ENCODE peak calls at places on chromosomes 1 and 21, in ten cellular contexts. M is pancreas; P is Panc1; H is heart left ventricle; A is right lobe of liver; B is PC-9; Z is lower lobe of right lung; N is left ventricle myocardium inferior; L is CD8-positive, alpha-beta T cell; Y is fibroblast of lung. G is an unnamed sample. For H3K36me3, the result is how much of the 10 kb centered on the place peaks cover.

GRCh38 chr1:154733621-154734020 is 125.6 kb upstream of the ADAR start:
- DNase-seq in Z (no peak), B (no peak), L (no peak), Y (no peak), N (no peak), A (no peak), H (no peak), M (no peak), P (no peak), G (no peak)

GRCh38 chr1:190484045-190484444 is 6.4 kb upstream of the BRINP3 start:
- DNase-seq in P (no peak), N (no peak), H (no peak), M (no peak), B (no peak), Y (no peak), L (no peak), Z (no peak), A (no peak), G (no peak)

GRCh38 chr1:3481836-3482589 is 27.5 kb downstream of the ARHGEF16 start:
- DNase-seq in M (no peak), H (no peak), B (peak), Z (no peak), Y (no peak), N (no peak), L (no peak), A (no peak), P (peak), G (no peak)

GRCh38 chr21:44654576-44654950 is at the start of gene KRTAP12-4:
- DNase-seq in M (no peak), H (no peak), P (no peak), Z (no peak), A (no peak), Y (no peak), N (no peak), L (no peak), B (no peak), G (no peak)

GRCh38 chr1:31934706-31935629 is 3.2 kb downstream of the PTP4A2 start:
- DNase-seq in H (no peak), Z (no peak), A (no peak), M (no peak), Y (peak), L (peak), P (no peak), N (no peak), B (peak), G (peak)

GRCh38 chr1:160779662-160780397 is 16.1 kb upstream of the LY9 start:
- DNase-seq in M (no peak), Z (no peak), A (no peak), N (no peak), B (no peak), P (no peak), Y (no peak), L (peak), H (no peak), G (no peak)

GRCh38 chr1:183236158-183236725 is 50.2 kb downstream of the LAMC2 start:
- DNase-seq in B (no peak), A (no peak), Z (no peak), P (no peak), Y (no peak), L (no peak), N (no peak), M (no peak), H (no peak), G (no peak)

GRCh38 chr1:27476222-27476621 is 13.7 kb downstream of the WASF2 start:
- DNase-seq in H (no peak), P (no peak), Y (no peak), A (no peak), Z (no peak), B (no peak), L (no peak), M (no peak), N (no peak), G (no peak)

GRCh38 chr1:43879414-43879813 is 54.2 kb upstream of the ARTN start:
- DNase-seq in Z (no peak), P (peak), M (no peak), A (no peak), L (no peak), H (no peak), B (no peak), Y (peak), N (no peak), G (peak)

GRCh38 chr1:245692318-245692717 is 537.5 kb downstream of the KIF26B start:
- DNase-seq in P (no peak), M (no peak), A (no peak), Y (no peak), L (no peak), B (no peak), Z (no peak), H (no peak), N (no peak), G (no peak)

GRCh38 chr1:223876643-223877042 is 30.9 kb upstream of the TP53BP2 start:
- DNase-seq in L (no peak), A (no peak), B (no peak), H (no peak), M (no peak), N (no peak), Z (no peak), P (no peak), Y (no peak), G (no peak)

GRCh38 chr1:247331172-247331525 is 518 bp downstream of the ZNF496 start:
- DNase-seq in Y (peak), M (peak), L (peak), H (peak), Z (peak), A (peak), B (peak), N (peak), P (no peak), G (no peak)

GRCh38 chr1:178399177-178399728 is 97.5 kb downstream of the CLEC20A start:
- DNase-seq in B (peak), A (no peak), Y (no peak), H (no peak), N (no peak), Z (no peak), M (peak), P (no peak), L (no peak), G (no peak)

GRCh38 chr1:116569776-116570357 is 959 bp downstream of the CD58 start:
- DNase-seq in Y (peak), P (no peak), A (peak), H (peak), M (no peak), N (peak), Z (peak), L (peak), B (peak), G (no peak)

GRCh38 chr1:116002781-116003455 is 26.6 kb downstream of the SLC22A15 start:
- DNase-seq in L (no peak), M (peak), P (no peak), A (no peak), H (no peak), Z (no peak), Y (no peak), B (no peak), N (no peak), G (no peak)

GRCh38 chr1:39409055-39409816 is 82.2 kb upstream of the BMP8A start:
- DNase-seq in A (peak), M (no peak), N (peak), L (peak), Z (peak), B (no peak), Y (peak), P (no peak), H (peak), G (no peak)

GRCh38 chr1:150102986-150103385 is 35.4 kb downstream of the VPS45 start:
- DNase-seq in H (no peak), B (no peak), N (no peak), Z (no peak), A (no peak), Y (no peak), P (no peak), M (no peak), L (no peak), G (no peak)

GRCh38 chr1:150876111-150876434 is 326 bp downstream of the ARNT start:
- DNase-seq in Z (no peak), P (no peak), M (no peak), N (no peak), Y (peak), B (peak), A (no peak), H (no peak), L (no peak), G (no peak)

GRCh38 chr21:26597023-26597422 is 23.9 kb upstream of the CYYR1 start:
- DNase-seq in Z (no peak), P (no peak), A (no peak), N (no peak), M (no peak), B (no peak), L (no peak), Y (no peak), H (no peak), G (no peak)

GRCh38 chr1:82386365-82387069 is 585.8 kb downstream of the ADGRL2 start:
- DNase-seq in L (no peak), H (no peak), A (no peak), Z (no peak), B (no peak), N (no peak), P (no peak), Y (no peak), M (no peak), G (no peak)

GRCh38 chr1:5974631-5975030 is 17.6 kb downstream of the NPHP4 start:
- DNase-seq in P (no peak), Z (no peak), A (no peak), H (no peak), L (no peak), B (no peak), Y (no peak), N (no peak), M (no peak), G (no peak)

GRCh38 chr1:196317535-196318522 is 290.4 kb downstream of the KCNT2 start:
- DNase-seq in M (no peak), B (no peak), Z (no peak), H (no peak), N (no peak), Y (peak), A (no peak), P (peak), L (no peak), G (no peak)

GRCh38 chr1:57729181-57729580 is 305.3 kb upstream of the DAB1 start:
- DNase-seq in Z (no peak), L (no peak), N (no peak), M (no peak), A (no peak), H (no peak), Y (no peak), B (no peak), P (no peak), G (no peak)

GRCh38 chr1:53715478-53715877 is 23.5 kb downstream of the GLIS1 start:
- DNase-seq in Y (no peak), B (no peak), L (no peak), Z (no peak), A (no peak), M (no peak), N (no peak), P (no peak), H (no peak), G (no peak)

GRCh38 chr1:3940081-3940755 is 40.1 kb upstream of the C1orf174 start:
- DNase-seq in M (no peak), B (no peak), Y (no peak), P (no peak), N (no peak), L (no peak), H (no peak), A (no peak), Z (no peak), G (no peak)

GRCh38 chr21:16366207-16366606 is 636.4 kb downstream of the USP25 start:
- DNase-seq in H (no peak), P (no peak), N (no peak), B (no peak), A (no peak), L (no peak), Z (no peak), M (no peak), Y (no peak), G (no peak)

GRCh38 chr1:79113836-79114235 is 107.3 kb upstream of the ADGRL4 start:
- DNase-seq in P (no peak), N (no peak), Z (no peak), Y (no peak), A (no peak), L (no peak), M (no peak), B (no peak), H (no peak), G (no peak)

GRCh38 chr1:79110749-79111148 is 104.2 kb upstream of the ADGRL4 start:
- DNase-seq in N (no peak), H (no peak), Y (no peak), B (no peak), A (no peak), M (no peak), L (no peak), P (no peak), Z (no peak), G (no peak)

GRCh38 chr1:79105499-79105898 is 99.0 kb upstream of the ADGRL4 start:
- DNase-seq in N (no peak), H (no peak), M (no peak), Y (peak), B (no peak), P (no peak), Z (no peak), L (no peak), A (no peak), G (no peak)

GRCh38 chr1:79104617-79105016 is 98.1 kb upstream of the ADGRL4 start:
- DNase-seq in L (no peak), B (no peak), Z (no peak), M (peak), P (no peak), H (no peak), Y (no peak), N (no peak), A (no peak), G (no peak)

GRCh38 chr1:79109445-79109844 is 102.9 kb upstream of the ADGRL4 start:
- DNase-seq in Y (no peak), Z (no peak), H (no peak), N (no peak), M (no peak), L (no peak), P (no peak), A (no peak), B (no peak), G (no peak)
- TF ChIP-seq CTCF in Y (no peak), Z (no peak), H (no peak), N (no peak), M (no peak), L (no peak), P (no peak), A (no peak), B (no peak), G (no peak)

GRCh38 chr1:11187000-11187399 is 2.2 kb upstream of the ANGPTL7 start:
- DNase-seq in B (no peak), Y (no peak), M (no peak), A (no peak), Z (no peak), L (no peak), P (no peak), N (no peak), H (no peak), G (no peak)

GRCh38 chr1:11187936-11188335 is 1.2 kb upstream of the ANGPTL7 start:
- DNase-seq in L (no peak), N (no peak), Y (no peak), Z (no peak), B (no peak), P (no peak), H (no peak), M (no peak), A (no peak), G (no peak)

GRCh38 chr1:11187458-11187857 is 1.7 kb upstream of the ANGPTL7 start:
- DNase-seq in P (no peak), B (no peak), A (no peak), H (no peak), N (no peak), Y (no peak), Z (no peak), M (no peak), L (no peak), G (no peak)

GRCh38 chr1:11188858-11189451 is at the start of gene ANGPTL7:
- DNase-seq in H (no peak), Z (no peak), L (no peak), Y (no peak), B (no peak), M (no peak), A (no peak), N (no peak), P (no peak), G (no peak)

DNA sequence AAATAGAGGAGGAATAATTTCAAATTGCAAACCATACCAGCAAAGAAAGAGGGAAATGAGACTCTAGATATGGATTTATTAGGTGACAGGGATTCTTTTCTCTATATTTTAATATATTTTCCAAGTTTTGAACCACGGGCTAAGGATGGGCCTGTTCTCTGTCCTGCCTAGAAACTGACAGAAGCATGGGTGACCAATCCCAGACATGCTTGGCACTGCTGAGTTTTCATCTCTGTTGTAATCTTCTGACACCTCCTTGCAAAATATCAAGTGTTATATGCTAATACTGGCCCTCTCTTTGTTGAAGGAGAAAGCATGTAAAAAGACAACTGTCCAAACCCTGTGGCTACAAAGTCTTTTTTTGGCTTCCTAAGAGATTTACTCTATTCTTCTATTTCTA is 774 bp upstream of the ANGPTL7 start:
- DNase-seq in Z (no peak), Y (no peak), H (no peak), A (no peak), N (no peak), B (no peak), P (no peak), M (no peak), L (no peak), G (no peak)
- H3K36me3 ChIP-seq in Z (half or more), Y (under half), H (half or more), A (under half), N (under half), B (under half), P (under half), M (under half), L (under half), G (under half)

GRCh38 chr1:181189245-181189644 is 100.7 kb downstream of the IER5 start:
- DNase-seq in L (no peak), P (no peak), Z (no peak), A (no peak), N (no peak), B (no peak), M (no peak), H (no peak), Y (no peak), G (no peak)

GRCh38 chr1:181191494-181192040 is 103.1 kb downstream of the IER5 start:
- DNase-seq in B (no peak), M (no peak), P (no peak), Y (no peak), L (no peak), Z (no peak), A (no peak), N (no peak), H (no peak), G (no peak)

GRCh38 chr1:181189691-181190361 is 101.3 kb downstream of the IER5 start:
- DNase-seq in Y (peak), M (peak), B (no peak), Z (peak), P (peak), N (peak), H (peak), A (peak), L (peak), G (no peak)

GRCh38 chr1:181192277-181192676 is 103.8 kb downstream of the IER5 start:
- DNase-seq in B (no peak), M (no peak), A (no peak), Y (no peak), N (no peak), P (no peak), L (no peak), H (no peak), Z (no peak), G (no peak)

GRCh38 chr1:181190362-181191035 is 102.0 kb downstream of the IER5 start:
- DNase-seq in Z (no peak), N (no peak), L (no peak), Y (no peak), P (no peak), M (no peak), A (no peak), H (no peak), B (no peak), G (no peak)
- TF ChIP-seq CTCF in Z (no peak), N (no peak), L (no peak), Y (no peak), P (no peak), M (no peak), A (no peak), H (no peak), B (no peak), G (no peak)

GRCh38 chr1:226158457-226158856 is 28.1 kb downstream of the ACBD3 start:
- DNase-seq in B (no peak), N (no peak), Y (no peak), H (no peak), L (no peak), A (no peak), M (no peak), Z (no peak), P (no peak), G (no peak)
- H3K36me3 ChIP-seq in B (half or more), N (half or more), Y (under half), H (half or more), L (under half), A (under half), M (under half), Z (half or more), P (under half), G (under half)

DNA sequence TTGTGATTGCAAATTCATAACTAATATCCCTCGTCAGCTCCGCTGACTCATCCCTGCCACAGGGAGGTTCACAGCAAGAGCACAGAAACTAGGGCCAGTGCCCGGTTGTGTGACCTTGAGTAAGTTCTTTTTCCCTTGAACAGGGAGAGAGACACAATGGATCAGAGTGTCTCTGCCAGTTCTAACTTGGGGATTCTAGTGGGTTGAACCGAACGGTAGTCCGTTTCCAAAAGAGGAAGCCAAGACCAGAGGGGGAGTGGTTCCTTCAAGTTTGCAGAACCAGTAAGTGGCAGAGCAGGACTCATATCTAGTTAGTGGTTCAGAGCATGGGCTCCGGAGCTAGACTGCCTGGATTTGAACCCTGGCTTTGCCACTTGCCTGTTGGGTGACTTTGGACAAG is 4.9 kb upstream of the SHISA4 start:
- DNase-seq in Z (no peak), P (no peak), A (no peak), N (peak), H (peak), Y (peak), B (peak), M (no peak), L (no peak), G (no peak)
- TF ChIP-seq CTCF in Z (no peak), P (no peak), A (no peak), N (no peak), H (no peak), Y (no peak), B (no peak), M (no peak), L (no peak), G (no peak)

GRCh38 chr21:28971171-28971570 is 21.5 kb downstream of the LTN1 start:
- DNase-seq in H (no peak), L (no peak), Z (no peak), A (no peak), N (no peak), M (no peak), P (no peak), Y (peak), B (no peak), G (no peak)
- H3K36me3 ChIP-seq in H (half or more), L (under half), Z (half or more), A (under half), N (half or more), M (under half), P (under half), Y (under half), B (under half), G (under half)

G was measured in BJ.